ENCODE peak calls at places on chromosomes 13 and 19, in nine cellular contexts. R is H1; L is CD4-positive, alpha-beta T cell; Q is cardiac fibroblast; C is cardiac muscle cell; U is heart left ventricle; E is fibroblast of pulmonary artery; H is neural crest cell; T is Calu3. I is an unnamed sample.

GRCh38 chr19:1489463-1489971 is 633 bp downstream of the PCSK4 start:
- DNase-seq in R (no peak), L (no peak), Q (no peak), C (no peak), U (peak; percentile 33), E (no peak), H (no peak), T (no peak), I (no peak)

GRCh38 chr13:42969558-42970172 is 22.4 kb downstream of the EPSTI1 start:
- DNase-seq in R (no peak), L (peak; percentile 74), Q (peak; percentile 78), C (peak; percentile 84), U (peak; percentile 83), E (peak; percentile 76), H (peak; percentile 92), T (peak; percentile 82), I (peak; percentile 33)

GRCh38 chr13:44703371-44703770 is 127.2 kb upstream of the TSC22D1 start:
- DNase-seq in R (no peak), L (no peak), Q (peak; percentile 53), C (peak; percentile 27), U (no peak), E (peak; percentile 29), H (no peak), T (no peak), I (no peak)

GRCh38 chr13:112346173-112346898 is 29.8 kb upstream of the SPACA7 start:
- DNase-seq in R (no peak), L (no peak), Q (no peak), C (no peak), U (no peak), E (no peak), H (peak; percentile 25), T (no peak), I (no peak)

GRCh38 chr19:40576585-40577451 is at the start of gene SHKBP1:
- DNase-seq in R (peak; percentile 80), L (peak; percentile 93), Q (peak; percentile 97), C (peak; percentile 97), U (peak; percentile 95), E (peak; percentile 97), H (peak; percentile 94), T (peak; percentile 97), I (peak; percentile 69)

GRCh38 chr13:114145256-114145655 is 12.8 kb upstream of the RASA3 start:
- DNase-seq in R (no peak), L (no peak), Q (no peak), C (no peak), U (no peak), E (no peak), H (no peak), T (no peak), I (no peak)

GRCh38 chr13:32538234-32538620 is 368 bp downstream of the N4BP2L2 start:
- DNase-seq in R (no peak), L (no peak), Q (peak; percentile 53), C (peak; percentile 52), U (peak; percentile 42), E (peak; percentile 43), H (peak; percentile 14), T (no peak), I (peak; percentile 36)

GRCh38 chr19:590750-591098 is 1.0 kb downstream of the HCN2 start:
- DNase-seq in R (no peak), L (no peak), Q (no peak), C (no peak), U (no peak), E (no peak), H (no peak), T (no peak), I (no peak)

GRCh38 chr13:21361123-21361522 is 98.0 kb downstream of the ZDHHC20 start:
- DNase-seq in R (no peak), L (no peak), Q (no peak), C (no peak), U (no peak), E (no peak), H (no peak), T (no peak), I (no peak)

GRCh38 chr13:76904507-76904906 is 18.3 kb upstream of the KCTD12 start:
- DNase-seq in R (no peak), L (no peak), Q (no peak), C (peak; percentile 47), U (no peak), E (peak; percentile 53), H (no peak), T (no peak), I (no peak)

GRCh38 chr13:76903544-76904162 is 17.4 kb upstream of the KCTD12 start:
- DNase-seq in R (peak; percentile 41), L (peak; percentile 63), Q (peak; percentile 90), C (peak; percentile 87), U (peak; percentile 54), E (peak; percentile 91), H (peak; percentile 66), T (peak; percentile 39), I (peak; percentile 29)
- TF ChIP-seq CTCF in R (peak; percentile 75), L (peak; percentile 99), Q (peak; percentile 99), C (peak; percentile 100), U (peak; percentile 99), E (no peak), H (peak; percentile 99), T (peak; percentile 41), I (peak; percentile 100)

GRCh38 chr19:19111967-19112580 is 26.2 kb downstream of the TMEM161A start:
- DNase-seq in R (no peak), L (no peak), Q (no peak), C (no peak), U (no peak), E (no peak), H (no peak), T (no peak), I (no peak)

GRCh38 chr19:19113040-19113541 is 25.2 kb downstream of the TMEM161A start:
- DNase-seq in R (no peak), L (no peak), Q (peak; percentile 50), C (peak; percentile 70), U (no peak), E (peak; percentile 40), H (no peak), T (no peak), I (no peak)

GRCh38 chr19:19111138-19111835 is 27.0 kb downstream of the TMEM161A start:
- DNase-seq in R (no peak), L (no peak), Q (no peak), C (no peak), U (no peak), E (no peak), H (no peak), T (no peak), I (no peak)

GRCh38 chr19:19109601-19110000 is 28.7 kb downstream of the TMEM161A start:
- DNase-seq in R (no peak), L (no peak), Q (peak; percentile 25), C (peak; percentile 25), U (no peak), E (peak; percentile 7), H (no peak), T (no peak), I (no peak)

DNA sequence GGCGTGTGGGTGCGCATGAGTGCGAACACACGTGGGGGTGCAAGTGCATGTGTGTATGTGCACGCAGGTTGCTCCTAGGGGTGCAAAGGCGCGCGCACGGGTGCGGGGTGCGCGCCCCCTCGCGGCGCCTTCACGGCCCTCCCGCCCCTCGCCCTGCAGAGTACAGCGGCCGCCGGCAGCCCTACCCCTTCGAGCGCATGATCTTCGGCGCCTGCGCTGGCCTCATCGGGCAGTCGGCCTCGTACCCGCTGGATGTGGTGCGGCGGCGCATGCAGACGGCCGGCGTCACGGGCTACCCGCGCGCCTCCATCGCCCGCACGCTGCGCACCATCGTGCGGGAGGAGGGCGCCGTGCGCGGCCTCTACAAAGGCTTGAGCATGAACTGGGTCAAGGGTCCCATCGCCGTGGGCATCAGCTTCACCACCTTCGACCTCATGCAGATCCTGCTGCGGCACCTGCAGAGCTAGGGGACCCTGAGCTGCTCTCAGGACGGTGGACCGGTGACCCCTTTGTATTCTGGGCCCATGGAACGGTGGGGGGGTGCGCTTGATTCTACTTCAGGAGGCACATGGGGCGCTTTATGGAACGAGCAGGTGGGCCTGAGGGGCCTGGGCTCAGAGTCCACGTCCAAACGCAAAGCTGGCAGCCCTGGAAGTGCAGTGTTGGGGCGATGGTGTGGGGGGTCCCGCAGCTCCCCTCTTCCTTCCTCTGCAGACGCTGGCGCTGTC is 27.7 kb downstream of the TMEM161A start:
- DNase-seq in R (no peak), L (peak; percentile 8), Q (no peak), C (peak; percentile 30), U (no peak), E (no peak), H (peak; percentile 52), T (no peak), I (no peak)
- TF ChIP-seq CTCF in R (peak; percentile 13), L (peak; percentile 17), Q (no peak), C (peak; percentile 42), U (peak; percentile 15), E (peak; percentile 8), H (peak; percentile 54), T (no peak), I (peak; percentile 42)

DNA sequence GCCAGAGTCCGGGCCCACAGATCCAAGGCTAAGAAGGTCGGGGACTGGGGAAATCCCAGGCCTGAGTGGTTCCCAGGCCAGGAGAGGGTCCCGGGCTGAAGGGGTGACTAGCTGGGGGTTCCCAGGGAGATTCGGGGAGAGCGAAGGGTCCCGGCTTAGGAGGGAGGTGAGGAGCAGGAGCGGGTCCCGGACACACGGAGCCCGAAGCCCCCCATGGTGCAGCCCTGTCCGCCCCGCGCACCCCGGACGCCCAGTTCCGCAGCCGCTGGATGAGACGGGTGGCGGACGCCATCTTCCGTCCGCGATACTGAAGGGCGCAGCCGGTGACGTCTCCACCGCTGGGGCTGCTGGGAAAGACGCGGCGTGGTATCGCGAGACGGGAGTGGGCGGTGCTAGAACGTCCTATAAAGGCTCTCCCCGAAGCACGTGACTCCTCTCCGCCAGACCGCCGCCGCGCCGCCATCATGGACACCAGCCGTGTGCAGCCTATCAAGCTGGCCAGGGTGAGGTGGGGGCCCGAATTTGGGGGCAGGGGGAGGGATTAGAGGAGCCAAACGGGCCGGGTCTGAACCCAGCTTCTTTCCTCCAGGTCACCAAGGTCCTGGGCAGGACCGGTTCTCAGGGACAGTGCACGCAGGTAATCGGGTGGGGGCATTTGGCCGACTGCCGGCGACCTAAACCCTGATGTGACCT is at the start of the genes NDUFA7 and RPS28:
- DNase-seq in R (peak; percentile 87), L (peak; percentile 97), Q (peak; percentile 97), C (peak; percentile 97), U (peak; percentile 98), E (peak; percentile 98), H (peak; percentile 97), T (peak; percentile 91), I (peak; percentile 71)
- TF ChIP-seq CTCF in R (no peak), L (peak; percentile 16), Q (no peak), C (peak; percentile 11), U (peak; percentile 40), E (peak; percentile 1), H (peak; percentile 31), T (no peak), I (no peak)

GRCh38 chr19:17538684-17539287 is 16.7 kb upstream of the COLGALT1 start:
- DNase-seq in R (no peak), L (no peak), Q (no peak), C (no peak), U (no peak), E (no peak), H (no peak), T (no peak), I (no peak)

GRCh38 chr19:17541184-17541759 is 14.2 kb upstream of the COLGALT1 start:
- DNase-seq in R (no peak), L (no peak), Q (no peak), C (no peak), U (no peak), E (no peak), H (no peak), T (no peak), I (no peak)

GRCh38 chr19:17542042-17542441 is 13.4 kb upstream of the COLGALT1 start:
- DNase-seq in R (no peak), L (no peak), Q (no peak), C (no peak), U (no peak), E (no peak), H (no peak), T (no peak), I (no peak)

GRCh38 chr19:17540174-17540573 is 15.3 kb upstream of the COLGALT1 start:
- DNase-seq in R (no peak), L (no peak), Q (no peak), C (no peak), U (no peak), E (no peak), H (no peak), T (no peak), I (no peak)

GRCh38 chr19:17539288-17540117 is 15.9 kb upstream of the COLGALT1 start:
- DNase-seq in R (peak; percentile 99), L (peak; percentile 94), Q (peak; percentile 98), C (peak; percentile 98), U (peak; percentile 92), E (peak; percentile 97), H (peak; percentile 96), T (peak; percentile 87), I (peak; percentile 39)
- TF ChIP-seq CTCF in R (peak; percentile 20), L (peak; percentile 4), Q (peak; percentile 34), C (peak; percentile 49), U (no peak), E (peak; percentile 31), H (no peak), T (no peak), I (peak; percentile 28)

I was measured in retinal pigment epithelial cell.